ENCODE peak calls at places on chromosomes 7 and 10, in four cellular contexts. One of them, this sample, is unnamed. For H3K36me3, the result is how much of the 10 kb centered on the place peaks cover.

GRCh38 chr10:132078746-132079345 is 13.1 kb downstream of the JAKMIP3 start:
- DNase-seq in sigmoid colon: no peak
- DNase-seq in heart left ventricle: no peak
- DNase-seq in MM.1S: no peak
- DNase-seq in this sample: no peak

GRCh38 chr10:4662576-4663161 is 163.3 kb upstream of the AKR1E2 start:
- DNase-seq in heart left ventricle: peak
- DNase-seq in MM.1S: no peak
- DNase-seq in sigmoid colon: peak
- DNase-seq in this sample: no peak

GRCh38 chr7:66261941-66262340 is 56.8 kb downstream of the TPST1 start:
- DNase-seq in sigmoid colon: no peak
- DNase-seq in MM.1S: no peak
- DNase-seq in heart left ventricle: no peak
- DNase-seq in this sample: no peak

GRCh38 chr7:106012935-106013439 is 49.9 kb downstream of the CDHR3 start:
- DNase-seq in heart left ventricle: no peak
- DNase-seq in MM.1S: no peak
- DNase-seq in sigmoid colon: no peak
- DNase-seq in this sample: no peak

GRCh38 chr7:111835066-111835465 is 272.8 kb upstream of the IMMP2L start:
- DNase-seq in MM.1S: no peak
- DNase-seq in heart left ventricle: no peak
- DNase-seq in sigmoid colon: no peak
- DNase-seq in this sample: no peak

GRCh38 chr10:104334965-104335650 is 3.2 kb downstream of the ITPRIP start:
- DNase-seq in MM.1S: no peak
- DNase-seq in sigmoid colon: peak
- DNase-seq in heart left ventricle: peak
- DNase-seq in this sample: no peak

GRCh38 chr10:72277996-72278667 is 4.4 kb downstream of the DDIT4 start:
- DNase-seq in heart left ventricle: no peak
- DNase-seq in MM.1S: no peak
- DNase-seq in sigmoid colon: no peak
- DNase-seq in this sample: no peak

GRCh38 chr7:67346876-67347275 is 350.2 kb downstream of the TYW1 start:
- DNase-seq in MM.1S: no peak
- DNase-seq in sigmoid colon: peak
- DNase-seq in heart left ventricle: no peak
- DNase-seq in this sample: no peak

GRCh38 chr10:117684673-117685211 is 142.2 kb downstream of the EMX2 start:
- DNase-seq in MM.1S: no peak
- DNase-seq in sigmoid colon: no peak
- DNase-seq in heart left ventricle: peak
- DNase-seq in this sample: no peak

GRCh38 chr10:113096111-113097045 is 146.3 kb downstream of the TCF7L2 start:
- DNase-seq in MM.1S: no peak
- DNase-seq in sigmoid colon: peak
- DNase-seq in heart left ventricle: no peak
- DNase-seq in this sample: no peak

GRCh38 chr7:159060440-159060839 is 84.2 kb downstream of the VIPR2 start:
- DNase-seq in sigmoid colon: no peak
- DNase-seq in MM.1S: no peak
- DNase-seq in heart left ventricle: no peak
- DNase-seq in this sample: no peak

GRCh38 chr7:18163091-18163490 is 135.4 kb upstream of the PRPS1L1 start:
- DNase-seq in sigmoid colon: no peak
- DNase-seq in MM.1S: no peak
- DNase-seq in heart left ventricle: no peak
- DNase-seq in this sample: no peak

GRCh38 chr10:126133906-126134703 is 237.7 kb downstream of the FANK1 start:
- DNase-seq in heart left ventricle: no peak
- DNase-seq in sigmoid colon: no peak
- DNase-seq in MM.1S: no peak
- DNase-seq in this sample: no peak

GRCh38 chr10:13717571-13717935 is 130.8 kb downstream of the PRPF18 start:
- DNase-seq in heart left ventricle: no peak
- DNase-seq in sigmoid colon: no peak
- DNase-seq in MM.1S: no peak
- DNase-seq in this sample: no peak

GRCh38 chr10:58660577-58661255 is 148.0 kb downstream of the BICC1 start:
- DNase-seq in sigmoid colon: no peak
- DNase-seq in MM.1S: no peak
- DNase-seq in heart left ventricle: no peak
- DNase-seq in this sample: no peak

GRCh38 chr7:149524399-149524798 is 26.8 kb upstream of the ZNF746 start:
- DNase-seq in heart left ventricle: no peak
- DNase-seq in sigmoid colon: no peak
- DNase-seq in MM.1S: no peak
- DNase-seq in this sample: no peak

GRCh38 chr10:64206409-64206808 is 685.2 kb downstream of the REEP3 start:
- DNase-seq in MM.1S: no peak
- DNase-seq in sigmoid colon: no peak
- DNase-seq in heart left ventricle: no peak
- DNase-seq in this sample: no peak

GRCh38 chr7:94697671-94697994 is 41.7 kb upstream of the SGCE start:
- DNase-seq in heart left ventricle: no peak
- DNase-seq in sigmoid colon: no peak
- DNase-seq in MM.1S: no peak
- DNase-seq in this sample: no peak

GRCh38 chr10:124180947-124181549 is 87.7 kb upstream of the CHST15 start:
- DNase-seq in MM.1S: no peak
- DNase-seq in sigmoid colon: no peak
- DNase-seq in heart left ventricle: no peak
- DNase-seq in this sample: no peak

GRCh38 chr7:24283559-24283899 is 461 bp upstream of the NPY start:
- DNase-seq in MM.1S: no peak
- DNase-seq in heart left ventricle: no peak
- DNase-seq in sigmoid colon: no peak
- DNase-seq in this sample: peak

GRCh38 chr10:108249940-108250339 is 1085.4 kb upstream of the SORCS1 start:
- DNase-seq in MM.1S: peak
- DNase-seq in sigmoid colon: no peak
- DNase-seq in heart left ventricle: no peak
- DNase-seq in this sample: no peak

GRCh38 chr7:127976056-127976455 is 55.2 kb downstream of the LRRC4 start:
- DNase-seq in MM.1S: no peak
- DNase-seq in heart left ventricle: no peak
- DNase-seq in sigmoid colon: no peak
- DNase-seq in this sample: no peak

GRCh38 chr10:44878704-44879530 is 32.2 kb upstream of the TMEM72 start:
- DNase-seq in MM.1S: peak
- DNase-seq in sigmoid colon: peak
- DNase-seq in heart left ventricle: peak
- DNase-seq in this sample: peak

GRCh38 chr7:137628211-137628610 is 218.6 kb downstream of the DGKI start:
- DNase-seq in MM.1S: no peak
- DNase-seq in sigmoid colon: no peak
- DNase-seq in heart left ventricle: no peak
- DNase-seq in this sample: no peak

GRCh38 chr7:137625197-137625596 is 221.6 kb downstream of the DGKI start:
- DNase-seq in MM.1S: no peak
- DNase-seq in heart left ventricle: no peak
- DNase-seq in sigmoid colon: no peak
- DNase-seq in this sample: no peak

GRCh38 chr7:137626469-137627067 is 220.2 kb downstream of the DGKI start:
- DNase-seq in heart left ventricle: peak
- DNase-seq in sigmoid colon: no peak
- DNase-seq in MM.1S: peak
- DNase-seq in this sample: peak
- TF ChIP-seq CTCF in heart left ventricle: peak
- TF ChIP-seq CTCF in sigmoid colon: peak
- TF ChIP-seq CTCF in MM.1S: peak
- TF ChIP-seq CTCF in this sample: peak

DNA sequence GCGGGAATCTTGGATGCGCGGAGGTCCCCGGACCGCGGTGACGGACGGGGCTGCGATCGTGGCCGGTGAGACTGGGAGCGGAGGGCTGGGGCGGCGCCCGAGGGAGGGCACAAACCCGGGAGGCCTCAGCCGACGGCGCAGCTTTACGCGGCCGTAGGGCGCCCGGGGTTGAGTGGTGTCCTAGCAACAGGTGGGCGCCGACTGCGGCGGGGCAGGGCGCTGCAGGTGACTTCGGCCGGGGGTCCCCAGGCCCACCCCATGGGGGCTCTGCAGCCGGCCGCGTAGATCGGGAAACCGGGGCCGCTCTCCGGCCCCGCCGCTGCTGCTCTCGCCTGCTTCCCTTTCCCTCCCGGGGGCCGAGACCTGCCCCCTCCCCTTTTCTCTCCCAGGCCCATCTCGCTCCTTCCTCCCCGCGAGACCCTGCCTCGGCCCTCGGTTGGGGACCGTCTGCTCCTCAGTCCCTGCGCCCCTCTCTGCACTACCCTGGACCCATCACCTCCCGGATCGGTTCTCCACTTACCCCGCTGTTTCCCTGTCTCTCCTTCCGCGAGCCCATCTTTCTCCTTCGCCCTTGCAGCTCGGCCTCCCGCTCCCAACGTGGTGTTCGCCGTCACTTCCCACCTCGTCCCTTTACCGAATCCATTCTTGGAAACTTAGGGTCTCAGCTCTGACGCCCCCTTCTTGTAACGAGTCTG is 18.4 kb upstream of the ACBD5 start:
- DNase-seq in sigmoid colon: no peak
- DNase-seq in MM.1S: peak
- DNase-seq in heart left ventricle: no peak
- DNase-seq in this sample: no peak
- H3K4me3 ChIP-seq in sigmoid colon: peak
- H3K4me3 ChIP-seq in MM.1S: peak
- H3K4me3 ChIP-seq in heart left ventricle: peak
- H3K4me3 ChIP-seq in this sample: peak

GRCh38 chr7:130887182-130888016 is 153.4 kb upstream of the KLF14 start:
- DNase-seq in heart left ventricle: no peak
- DNase-seq in sigmoid colon: no peak
- DNase-seq in MM.1S: no peak
- DNase-seq in this sample: no peak
- H3K36me3 ChIP-seq in heart left ventricle: under half
- H3K36me3 ChIP-seq in sigmoid colon: half or more
- H3K36me3 ChIP-seq in MM.1S: under half
- H3K36me3 ChIP-seq in this sample: under half

DNA sequence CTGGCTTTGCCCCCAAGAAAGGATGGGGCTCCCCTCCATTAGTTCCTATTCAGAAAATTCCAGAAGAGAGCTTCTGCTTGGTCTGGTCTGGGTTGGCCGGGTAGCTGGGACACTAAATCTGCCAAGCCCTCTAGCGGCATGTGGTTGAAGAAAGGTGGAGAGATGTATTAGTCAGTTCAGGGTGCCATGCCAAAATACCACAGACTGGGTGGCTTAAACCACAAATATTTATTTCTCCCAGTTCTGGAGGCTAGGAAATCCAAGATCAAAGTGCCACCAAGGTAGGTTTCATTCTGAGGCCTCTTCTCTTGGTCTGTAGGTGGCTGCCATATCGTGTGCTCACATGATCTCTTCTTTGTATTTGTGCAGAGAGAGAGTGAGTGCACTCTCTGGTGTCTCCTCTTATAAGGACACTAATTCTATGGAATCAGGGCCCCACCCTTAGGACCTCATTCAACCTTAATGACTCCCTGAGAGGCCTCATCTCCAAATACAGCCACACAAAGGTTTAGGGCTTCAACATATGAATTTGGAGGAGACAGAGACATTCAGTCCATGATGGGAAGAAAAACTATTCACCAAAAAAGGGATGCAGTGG is 38.7 kb upstream of the MTPAP start:
- DNase-seq in MM.1S: no peak
- DNase-seq in sigmoid colon: no peak
- DNase-seq in heart left ventricle: no peak
- DNase-seq in this sample: no peak
- TF ChIP-seq CTCF in MM.1S: no peak
- TF ChIP-seq CTCF in sigmoid colon: no peak
- TF ChIP-seq CTCF in heart left ventricle: no peak
- TF ChIP-seq CTCF in this sample: no peak

GRCh38 chr10:73774637-73775036 is 7.2 kb upstream of the CHCHD1 start:
- DNase-seq in heart left ventricle: no peak
- DNase-seq in sigmoid colon: no peak
- DNase-seq in MM.1S: peak
- DNase-seq in this sample: no peak
- H3K4me3 ChIP-seq in heart left ventricle: no peak
- H3K4me3 ChIP-seq in sigmoid colon: no peak
- H3K4me3 ChIP-seq in MM.1S: peak
- H3K4me3 ChIP-seq in this sample: peak

GRCh38 chr10:106804992-106805391 is 359.5 kb downstream of the SORCS1 start:
- DNase-seq in heart left ventricle: no peak
- DNase-seq in sigmoid colon: no peak
- DNase-seq in MM.1S: no peak
- DNase-seq in this sample: no peak

DNA sequence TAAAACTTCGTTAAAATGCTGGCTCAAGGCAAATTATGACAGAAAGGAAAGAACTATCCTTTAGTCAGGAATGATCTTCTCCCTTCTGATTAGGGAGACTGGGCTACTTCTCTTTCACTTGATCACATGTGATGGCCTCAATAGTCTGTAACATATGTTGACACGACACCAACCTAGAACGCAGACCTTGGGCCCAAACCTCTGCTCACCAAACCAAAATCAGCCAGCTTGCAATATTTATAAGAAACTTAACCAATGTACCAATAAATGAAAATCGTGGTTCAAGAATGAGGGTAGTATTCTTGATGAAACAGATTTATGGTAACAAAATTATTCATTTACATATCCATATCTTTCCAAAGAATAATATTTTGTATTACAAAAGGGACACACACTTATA is 361.6 kb downstream of the SORCS1 start:
- DNase-seq in sigmoid colon: no peak
- DNase-seq in MM.1S: no peak
- DNase-seq in heart left ventricle: no peak
- DNase-seq in this sample: no peak
- H3K36me3 ChIP-seq in sigmoid colon: under half
- H3K36me3 ChIP-seq in MM.1S: under half
- H3K36me3 ChIP-seq in heart left ventricle: under half
- H3K36me3 ChIP-seq in this sample: under half

DNA sequence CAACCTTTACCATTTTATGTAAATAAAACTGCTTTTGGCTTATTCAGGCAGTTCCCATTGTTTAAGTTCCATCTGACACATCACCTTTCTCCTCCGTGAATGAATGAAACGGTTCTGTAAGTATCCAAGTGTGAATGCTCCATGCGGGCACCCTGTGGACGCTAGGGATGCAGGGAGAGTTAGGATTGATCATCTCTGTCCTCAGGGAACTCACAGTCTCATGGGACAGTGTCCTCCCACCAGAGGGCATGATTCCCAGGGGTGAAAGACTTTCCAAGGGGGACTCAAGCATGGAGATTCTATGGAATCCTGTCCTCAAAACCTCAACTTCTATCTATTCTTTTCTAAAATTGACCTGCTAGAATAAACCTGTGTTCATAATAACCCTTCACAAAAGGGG is 98.8 kb downstream of the HECW1 start:
- DNase-seq in heart left ventricle: no peak
- DNase-seq in MM.1S: no peak
- DNase-seq in sigmoid colon: no peak
- DNase-seq in this sample: no peak
- TF ChIP-seq CTCF in heart left ventricle: no peak
- TF ChIP-seq CTCF in MM.1S: no peak
- TF ChIP-seq CTCF in sigmoid colon: no peak
- TF ChIP-seq CTCF in this sample: peak

DNA sequence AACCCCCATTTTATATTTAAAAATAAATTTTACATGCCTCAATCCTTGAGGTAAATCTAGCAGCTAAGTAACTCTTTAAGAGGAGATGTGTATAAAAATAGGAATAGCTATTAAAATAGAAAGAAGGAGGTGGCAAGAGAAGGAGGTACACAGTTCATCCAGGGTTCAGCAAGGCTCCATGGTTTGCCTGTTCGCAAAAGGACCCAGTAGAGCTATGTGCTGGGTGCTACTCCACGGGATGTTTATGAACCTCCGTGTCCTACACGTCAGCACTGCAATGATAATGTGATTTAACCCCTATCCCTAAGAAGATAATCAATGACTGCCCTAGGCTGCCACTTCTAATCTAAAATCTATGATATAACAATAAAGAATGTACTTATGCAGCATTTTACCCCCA is 926 bp upstream of the DENND11 start:
- DNase-seq in MM.1S: no peak
- DNase-seq in heart left ventricle: no peak
- DNase-seq in sigmoid colon: no peak
- DNase-seq in this sample: no peak
- H3K4me3 ChIP-seq in MM.1S: no peak
- H3K4me3 ChIP-seq in heart left ventricle: no peak
- H3K4me3 ChIP-seq in sigmoid colon: peak
- H3K4me3 ChIP-seq in this sample: no peak

This sample was measured in GM06990.